ENCODE peak calls at places on chromosomes 16 and 17, in eight cellular contexts. One of them, this sample, is unnamed.

GRCh38 chr17:20086416-20087074 is 77.4 kb downstream of the SPECC1 start:
- DNase-seq in lower leg skin: no peak
- DNase-seq in body of pancreas: no peak
- DNase-seq in osteoblast: no peak
- DNase-seq in MM.1S: no peak
- DNase-seq in right atrium auricular region: peak
- DNase-seq in fibroblast of lung: no peak
- DNase-seq in neural progenitor cell: no peak
- DNase-seq in this sample: no peak

GRCh38 chr17:15966183-15966878 is 21.4 kb downstream of the ADORA2B start:
- DNase-seq in body of pancreas: peak
- DNase-seq in neural progenitor cell: peak
- DNase-seq in right atrium auricular region: no peak
- DNase-seq in osteoblast: no peak
- DNase-seq in fibroblast of lung: peak
- DNase-seq in lower leg skin: no peak
- DNase-seq in MM.1S: no peak
- DNase-seq in this sample: no peak

GRCh38 chr17:55762086-55762858 is 11.4 kb downstream of the PCTP start:
- DNase-seq in MM.1S: no peak
- DNase-seq in fibroblast of lung: no peak
- DNase-seq in body of pancreas: no peak
- DNase-seq in right atrium auricular region: no peak
- DNase-seq in neural progenitor cell: no peak
- DNase-seq in osteoblast: peak
- DNase-seq in lower leg skin: no peak
- DNase-seq in this sample: no peak

GRCh38 chr16:54175169-54175551 is 111.4 kb downstream of the IRX3 start:
- DNase-seq in fibroblast of lung: no peak
- DNase-seq in neural progenitor cell: no peak
- DNase-seq in lower leg skin: no peak
- DNase-seq in MM.1S: no peak
- DNase-seq in right atrium auricular region: no peak
- DNase-seq in body of pancreas: peak
- DNase-seq in osteoblast: no peak
- DNase-seq in this sample: no peak

GRCh38 chr16:85306071-85306792 is 194.0 kb upstream of the CIBAR2 start:
- DNase-seq in fibroblast of lung: peak
- DNase-seq in osteoblast: peak
- DNase-seq in MM.1S: no peak
- DNase-seq in neural progenitor cell: peak
- DNase-seq in lower leg skin: peak
- DNase-seq in right atrium auricular region: peak
- DNase-seq in body of pancreas: peak
- DNase-seq in this sample: peak

GRCh38 chr16:27634781-27635180 is 84.8 kb downstream of the KATNIP start:
- DNase-seq in neural progenitor cell: no peak
- DNase-seq in lower leg skin: no peak
- DNase-seq in MM.1S: no peak
- DNase-seq in right atrium auricular region: no peak
- DNase-seq in body of pancreas: no peak
- DNase-seq in fibroblast of lung: peak
- DNase-seq in osteoblast: no peak
- DNase-seq in this sample: no peak

GRCh38 chr17:80219013-80219776 is 938 bp downstream of the SGSH start:
- DNase-seq in fibroblast of lung: peak
- DNase-seq in lower leg skin: peak
- DNase-seq in neural progenitor cell: no peak
- DNase-seq in MM.1S: peak
- DNase-seq in right atrium auricular region: peak
- DNase-seq in body of pancreas: peak
- DNase-seq in osteoblast: peak
- DNase-seq in this sample: peak

GRCh38 chr16:48531011-48531962 is 78.7 kb downstream of the N4BP1 start:
- DNase-seq in lower leg skin: no peak
- DNase-seq in osteoblast: peak
- DNase-seq in MM.1S: no peak
- DNase-seq in right atrium auricular region: no peak
- DNase-seq in body of pancreas: no peak
- DNase-seq in fibroblast of lung: peak
- DNase-seq in neural progenitor cell: no peak
- DNase-seq in this sample: peak

GRCh38 chr17:28280826-28281225 is 38.2 kb upstream of the TMEM97 start:
- DNase-seq in body of pancreas: no peak
- DNase-seq in osteoblast: no peak
- DNase-seq in fibroblast of lung: no peak
- DNase-seq in lower leg skin: no peak
- DNase-seq in right atrium auricular region: no peak
- DNase-seq in MM.1S: no peak
- DNase-seq in neural progenitor cell: no peak
- DNase-seq in this sample: no peak

GRCh38 chr16:23941025-23941424 is 105.2 kb downstream of the PRKCB start:
- DNase-seq in right atrium auricular region: no peak
- DNase-seq in osteoblast: no peak
- DNase-seq in body of pancreas: no peak
- DNase-seq in fibroblast of lung: no peak
- DNase-seq in lower leg skin: no peak
- DNase-seq in neural progenitor cell: no peak
- DNase-seq in MM.1S: no peak
- DNase-seq in this sample: no peak

GRCh38 chr17:61314368-61315078 is 85.1 kb upstream of the TBX2 start:
- DNase-seq in fibroblast of lung: peak
- DNase-seq in body of pancreas: peak
- DNase-seq in neural progenitor cell: no peak
- DNase-seq in MM.1S: no peak
- DNase-seq in osteoblast: peak
- DNase-seq in right atrium auricular region: peak
- DNase-seq in lower leg skin: peak
- DNase-seq in this sample: no peak

GRCh38 chr17:12118617-12119016 is 97.9 kb downstream of the MAP2K4 start:
- DNase-seq in neural progenitor cell: no peak
- DNase-seq in fibroblast of lung: no peak
- DNase-seq in osteoblast: no peak
- DNase-seq in MM.1S: no peak
- DNase-seq in lower leg skin: no peak
- DNase-seq in body of pancreas: no peak
- DNase-seq in right atrium auricular region: no peak
- DNase-seq in this sample: no peak

GRCh38 chr17:57085448-57086068 is 512 bp downstream of the AKAP1 start:
- DNase-seq in right atrium auricular region: no peak
- DNase-seq in body of pancreas: peak
- DNase-seq in neural progenitor cell: peak
- DNase-seq in osteoblast: peak
- DNase-seq in lower leg skin: peak
- DNase-seq in MM.1S: peak
- DNase-seq in fibroblast of lung: peak
- DNase-seq in this sample: no peak

GRCh38 chr17:34598161-34598776 is 18.9 kb downstream of the TMEM132E start:
- DNase-seq in neural progenitor cell: peak
- DNase-seq in right atrium auricular region: no peak
- DNase-seq in osteoblast: no peak
- DNase-seq in lower leg skin: no peak
- DNase-seq in fibroblast of lung: no peak
- DNase-seq in MM.1S: no peak
- DNase-seq in body of pancreas: no peak
- DNase-seq in this sample: no peak

GRCh38 chr17:6392609-6393367 is 42.1 kb downstream of the AIPL1 start:
- DNase-seq in body of pancreas: peak
- DNase-seq in right atrium auricular region: no peak
- DNase-seq in neural progenitor cell: no peak
- DNase-seq in MM.1S: no peak
- DNase-seq in osteoblast: peak
- DNase-seq in fibroblast of lung: no peak
- DNase-seq in lower leg skin: no peak
- DNase-seq in this sample: no peak

GRCh38 chr17:8117980-8118768 is at the start of gene ALOXE3:
- DNase-seq in fibroblast of lung: peak
- DNase-seq in neural progenitor cell: peak
- DNase-seq in body of pancreas: peak
- DNase-seq in MM.1S: no peak
- DNase-seq in osteoblast: peak
- DNase-seq in lower leg skin: peak
- DNase-seq in right atrium auricular region: no peak
- DNase-seq in this sample: no peak

GRCh38 chr17:51850206-51850605 is 308.3 kb downstream of the CA10 start:
- DNase-seq in lower leg skin: no peak
- DNase-seq in MM.1S: no peak
- DNase-seq in right atrium auricular region: no peak
- DNase-seq in body of pancreas: no peak
- DNase-seq in fibroblast of lung: no peak
- DNase-seq in neural progenitor cell: peak
- DNase-seq in osteoblast: no peak
- DNase-seq in this sample: no peak

GRCh38 chr17:281365-281999 is 71.1 kb downstream of the RPH3AL start:
- DNase-seq in neural progenitor cell: no peak
- DNase-seq in right atrium auricular region: no peak
- DNase-seq in fibroblast of lung: no peak
- DNase-seq in body of pancreas: no peak
- DNase-seq in lower leg skin: no peak
- DNase-seq in osteoblast: peak
- DNase-seq in MM.1S: no peak
- DNase-seq in this sample: no peak

GRCh38 chr17:64002658-64003525 is 4.7 kb downstream of the PRR29 start:
- DNase-seq in lower leg skin: no peak
- DNase-seq in right atrium auricular region: peak
- DNase-seq in body of pancreas: no peak
- DNase-seq in neural progenitor cell: peak
- DNase-seq in fibroblast of lung: no peak
- DNase-seq in MM.1S: no peak
- DNase-seq in osteoblast: no peak
- DNase-seq in this sample: no peak

GRCh38 chr17:45451131-45451530 is 18.5 kb upstream of the ARHGAP27 start:
- DNase-seq in right atrium auricular region: no peak
- DNase-seq in lower leg skin: no peak
- DNase-seq in MM.1S: peak
- DNase-seq in body of pancreas: no peak
- DNase-seq in fibroblast of lung: no peak
- DNase-seq in osteoblast: no peak
- DNase-seq in neural progenitor cell: no peak
- DNase-seq in this sample: no peak
- TF ChIP-seq CTCF in right atrium auricular region: no peak
- TF ChIP-seq CTCF in lower leg skin: no peak
- TF ChIP-seq CTCF in MM.1S: peak
- TF ChIP-seq CTCF in body of pancreas: no peak
- TF ChIP-seq CTCF in fibroblast of lung: no peak
- TF ChIP-seq CTCF in osteoblast: peak
- TF ChIP-seq CTCF in neural progenitor cell: peak
- TF ChIP-seq CTCF in this sample: no peak

GRCh38 chr17:78251773-78252103 is 20.3 kb downstream of the TMEM235 start:
- DNase-seq in osteoblast: no peak
- DNase-seq in fibroblast of lung: no peak
- DNase-seq in MM.1S: no peak
- DNase-seq in lower leg skin: no peak
- DNase-seq in neural progenitor cell: no peak
- DNase-seq in body of pancreas: no peak
- DNase-seq in right atrium auricular region: no peak
- DNase-seq in this sample: no peak
- H3K4me3 ChIP-seq in osteoblast: no peak
- H3K4me3 ChIP-seq in fibroblast of lung: no peak
- H3K4me3 ChIP-seq in MM.1S: peak
- H3K4me3 ChIP-seq in lower leg skin: no peak
- H3K4me3 ChIP-seq in neural progenitor cell: no peak
- H3K4me3 ChIP-seq in body of pancreas: no peak
- H3K4me3 ChIP-seq in right atrium auricular region: no peak
- H3K4me3 ChIP-seq in this sample: no peak

GRCh38 chr16:69855587-69855986 is 93.5 kb downstream of the WWP2 start:
- DNase-seq in body of pancreas: no peak
- DNase-seq in osteoblast: no peak
- DNase-seq in fibroblast of lung: no peak
- DNase-seq in neural progenitor cell: no peak
- DNase-seq in MM.1S: no peak
- DNase-seq in lower leg skin: no peak
- DNase-seq in right atrium auricular region: no peak
- DNase-seq in this sample: no peak

GRCh38 chr16:69861276-69862030 is 89.7 kb upstream of the CLEC18A start:
- DNase-seq in MM.1S: no peak
- DNase-seq in body of pancreas: peak
- DNase-seq in osteoblast: peak
- DNase-seq in lower leg skin: peak
- DNase-seq in neural progenitor cell: no peak
- DNase-seq in fibroblast of lung: peak
- DNase-seq in right atrium auricular region: peak
- DNase-seq in this sample: no peak

GRCh38 chr16:69860233-69861231 is 90.6 kb upstream of the CLEC18A start:
- DNase-seq in osteoblast: peak
- DNase-seq in fibroblast of lung: no peak
- DNase-seq in body of pancreas: no peak
- DNase-seq in MM.1S: no peak
- DNase-seq in lower leg skin: no peak
- DNase-seq in right atrium auricular region: no peak
- DNase-seq in neural progenitor cell: no peak
- DNase-seq in this sample: no peak

GRCh38 chr16:69858196-69859104 is 92.7 kb upstream of the CLEC18A start:
- DNase-seq in fibroblast of lung: no peak
- DNase-seq in body of pancreas: no peak
- DNase-seq in MM.1S: no peak
- DNase-seq in lower leg skin: no peak
- DNase-seq in neural progenitor cell: no peak
- DNase-seq in right atrium auricular region: no peak
- DNase-seq in osteoblast: peak
- DNase-seq in this sample: no peak

GRCh38 chr16:69859105-69859969 is 91.8 kb upstream of the CLEC18A start:
- DNase-seq in osteoblast: peak
- DNase-seq in right atrium auricular region: no peak
- DNase-seq in body of pancreas: peak
- DNase-seq in fibroblast of lung: no peak
- DNase-seq in neural progenitor cell: peak
- DNase-seq in MM.1S: no peak
- DNase-seq in lower leg skin: no peak
- DNase-seq in this sample: no peak
- TF ChIP-seq CTCF in osteoblast: no peak
- TF ChIP-seq CTCF in right atrium auricular region: no peak
- TF ChIP-seq CTCF in body of pancreas: peak
- TF ChIP-seq CTCF in fibroblast of lung: peak
- TF ChIP-seq CTCF in neural progenitor cell: peak
- TF ChIP-seq CTCF in MM.1S: peak
- TF ChIP-seq CTCF in lower leg skin: no peak
- TF ChIP-seq CTCF in this sample: no peak

DNA sequence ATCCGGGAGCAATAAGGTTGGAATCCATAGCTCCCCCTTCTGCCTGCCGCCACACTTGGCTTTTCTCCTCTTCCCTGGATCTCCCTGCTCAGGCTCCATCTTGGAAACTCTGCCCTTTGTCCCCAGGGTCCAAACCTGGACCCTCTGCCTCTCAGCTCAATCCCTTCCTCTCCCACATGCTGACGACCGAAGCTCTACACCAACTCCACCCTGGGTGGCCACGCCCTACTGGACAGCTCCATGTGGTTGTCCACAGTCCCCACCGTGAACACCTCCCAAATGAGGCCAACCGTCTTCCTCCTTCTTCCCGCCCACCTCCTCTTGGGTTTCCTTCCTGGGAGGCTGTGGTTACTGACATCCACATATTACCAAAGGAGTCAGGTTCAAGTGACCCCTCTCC is 22.6 kb upstream of the MLKL start:
- DNase-seq in fibroblast of lung: no peak
- DNase-seq in osteoblast: no peak
- DNase-seq in lower leg skin: no peak
- DNase-seq in right atrium auricular region: no peak
- DNase-seq in neural progenitor cell: no peak
- DNase-seq in MM.1S: no peak
- DNase-seq in body of pancreas: no peak
- DNase-seq in this sample: no peak
- H3K4me3 ChIP-seq in fibroblast of lung: no peak
- H3K4me3 ChIP-seq in osteoblast: no peak
- H3K4me3 ChIP-seq in lower leg skin: no peak
- H3K4me3 ChIP-seq in right atrium auricular region: no peak
- H3K4me3 ChIP-seq in neural progenitor cell: no peak
- H3K4me3 ChIP-seq in MM.1S: no peak
- H3K4me3 ChIP-seq in body of pancreas: no peak
- H3K4me3 ChIP-seq in this sample: no peak